ENCODE peak calls at places on chromosomes 4 and X, in five cellular contexts. B, C, U, K and Q are unnamed samples.

GRCh38 chr4:14000091-14000814 is 372.7 kb upstream of the BOD1L1 start:
- DNase-seq in B (no peak), C (no peak), U (no peak), K (no peak), Q (no peak)

GRCh38 chr4:57131849-57132745 is 21.9 kb upstream of the IGFBP7 start:
- DNase-seq in B (no peak), C (no peak), U (no peak), K (no peak), Q (no peak)

GRCh38 chr4:25861951-25862410 is 807 bp downstream of the SEL1L3 start:
- DNase-seq in B (no peak), C (no peak), U (no peak), K (peak; percentile 59), Q (peak; percentile 38)

GRCh38 chr4:75623036-75623435 is 7.3 kb downstream of the CDKL2 start:
- DNase-seq in B (no peak), C (no peak), U (no peak), K (no peak), Q (no peak)

GRCh38 chrX:41553688-41554087 is 106.5 kb downstream of the NYX start:
- DNase-seq in B (no peak), C (no peak), U (no peak), K (no peak), Q (no peak)

GRCh38 chrX:108091878-108092291 is 307 bp downstream of the ATG4A start:
- DNase-seq in B (no peak), C (no peak), U (no peak), K (no peak), Q (peak; percentile 24)

GRCh38 chr4:127479031-127479622 is 153.6 kb upstream of the INTU start:
- DNase-seq in B (no peak), C (no peak), U (no peak), K (peak; percentile 54), Q (no peak)

GRCh38 chr4:168766537-168767316 is 243.3 kb downstream of the CBR4 start:
- DNase-seq in B (no peak), C (no peak), U (no peak), K (no peak), Q (no peak)

GRCh38 chr4:86380176-86380724 is 20.4 kb upstream of the MAPK10 start:
- DNase-seq in B (no peak), C (no peak), U (no peak), K (no peak), Q (no peak)

GRCh38 chr4:101140228-101140627 is 207.1 kb downstream of the PPP3CA start:
- DNase-seq in B (no peak), C (no peak), U (no peak), K (no peak), Q (no peak)

GRCh38 chr4:13541720-13542576 is 2.4 kb downstream of the NKX3-2 start:
- DNase-seq in B (no peak), C (no peak), U (no peak), K (no peak), Q (no peak)

GRCh38 chrX:101262590-101262989 is 28.5 kb downstream of the TAF7L start:
- DNase-seq in B (no peak), C (no peak), U (no peak), K (no peak), Q (no peak)

GRCh38 chrX:134171661-134172587 is 65.1 kb upstream of the CCDC160 start:
- DNase-seq in B (no peak), C (peak; percentile 16), U (no peak), K (no peak), Q (peak; percentile 18)

GRCh38 chr4:158810487-158811215 is 41.8 kb downstream of the FNIP2 start:
- DNase-seq in B (no peak), C (peak; percentile 28), U (peak; percentile 69), K (no peak), Q (peak; percentile 86)

GRCh38 chrX:108439961-108440696 is 491 bp downstream of the COL4A5 start:
- DNase-seq in B (no peak), C (peak; percentile 26), U (peak; percentile 16), K (peak; percentile 32), Q (peak; percentile 17)

GRCh38 chr4:73341454-73341853 is 62.6 kb upstream of the ALB start:
- DNase-seq in B (no peak), C (peak; percentile 25), U (no peak), K (peak; percentile 67), Q (peak; percentile 21)

GRCh38 chr4:55757356-55758024 is 62.1 kb upstream of the EXOC1L start:
- DNase-seq in B (no peak), C (no peak), U (no peak), K (no peak), Q (no peak)

GRCh38 chrX:46376246-46376885 is 168.9 kb downstream of the ZNF674 start:
- DNase-seq in B (no peak), C (no peak), U (no peak), K (peak; percentile 2), Q (no peak)

GRCh38 chrX:56995271-56995994 is at the start of gene SPIN3:
- DNase-seq in B (peak; percentile 77), C (peak; percentile 88), U (peak; percentile 75), K (peak; percentile 85), Q (peak; percentile 88)

GRCh38 chrX:24603191-24603590 is 44.0 kb downstream of the PCYT1B start:
- DNase-seq in B (no peak), C (no peak), U (no peak), K (no peak), Q (no peak)

GRCh38 chr4:10643600-10644425 is 40.8 kb downstream of the CLNK start:
- DNase-seq in B (no peak), C (no peak), U (no peak), K (no peak), Q (no peak)

GRCh38 chrX:41481264-41482109 is 34.3 kb downstream of the NYX start:
- DNase-seq in B (no peak), C (no peak), U (no peak), K (peak; percentile 47), Q (no peak)

GRCh38 chr4:48215977-48216376 is 53.7 kb downstream of the TEC start:
- DNase-seq in B (no peak), C (no peak), U (no peak), K (no peak), Q (no peak)

GRCh38 chr4:87521757-87522374 is 7.3 kb downstream of the SPARCL1 start:
- DNase-seq in B (no peak), C (no peak), U (no peak), K (peak; percentile 46), Q (no peak)

GRCh38 chr4:60088803-60089202 is 1111.3 kb upstream of the ADGRL3 start:
- DNase-seq in B (no peak), C (no peak), U (no peak), K (no peak), Q (no peak)

GRCh38 chr4:1200425-1201035 is 28.1 kb upstream of the SPON2 start:
- DNase-seq in B (peak; percentile 82), C (peak; percentile 81), U (peak; percentile 90), K (peak; percentile 21), Q (peak; percentile 34)

DNA sequence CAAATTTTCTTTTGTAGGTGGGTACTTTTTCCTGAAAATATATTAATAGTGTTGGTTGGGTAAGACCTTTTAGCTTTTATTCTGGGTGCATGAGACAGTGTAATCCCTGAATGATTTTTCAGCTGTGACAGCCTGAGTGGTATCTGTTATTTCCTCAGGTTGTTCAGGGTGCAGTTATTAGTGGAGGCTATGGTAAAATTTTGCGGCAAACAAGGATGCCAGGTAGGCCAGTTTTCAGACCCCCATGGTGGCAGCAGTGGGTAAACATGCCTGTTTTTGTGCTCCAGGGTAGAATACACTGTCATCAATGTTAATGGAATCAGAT is 47.9 kb upstream of the GRID2 start:
- DNase-seq in B (no peak), C (no peak), U (no peak), K (no peak), Q (no peak)
- H3K9me3 ChIP-seq in B (peaks cover 6% of the 10 kb centered on the region), C (no peaks in the 10 kb centered on the region), U (no peaks in the 10 kb centered on the region), K (peaks cover 2% of the 10 kb centered on the region), Q (no peaks in the 10 kb centered on the region)

GRCh38 chr4:183674153-183674552 is 15.1 kb downstream of the TRAPPC11 start:
- DNase-seq in B (no peak), C (no peak), U (no peak), K (no peak), Q (peak; percentile 22)
- H3K36me3 ChIP-seq in B (peaks cover 68% of the 10 kb centered on the region), C (no peaks in the 10 kb centered on the region), U (no peaks in the 10 kb centered on the region), K (peaks cover 49% of the 10 kb centered on the region), Q (peaks cover 35% of the 10 kb centered on the region)

GRCh38 chr4:141411936-141412335 is 191.2 kb downstream of the ZNF330 start:
- DNase-seq in B (no peak), C (no peak), U (no peak), K (no peak), Q (no peak)
- TF ChIP-seq POLR2A in B (no peak), C (no peak), U (no peak), K (no peak), Q (no peak)

GRCh38 chr4:19429684-19430083 is 822.0 kb upstream of the SLIT2 start:
- DNase-seq in B (no peak), C (no peak), U (no peak), K (no peak), Q (no peak)
- H3K9me3 ChIP-seq in B (peaks cover 9% of the 10 kb centered on the region), C (no peaks in the 10 kb centered on the region), U (no peaks in the 10 kb centered on the region), K (no peaks in the 10 kb centered on the region), Q (no peaks in the 10 kb centered on the region)

GRCh38 chr4:2249526-2249991 is 7.6 kb upstream of the HAUS3 start:
- DNase-seq in B (peak; percentile 53), C (no peak), U (no peak), K (no peak), Q (peak; percentile 21)

GRCh38 chr4:2248821-2249261 is 6.9 kb upstream of the HAUS3 start:
- DNase-seq in B (peak; percentile 77), C (no peak), U (no peak), K (no peak), Q (peak; percentile 69)

GRCh38 chr4:2251073-2251794 is 9.3 kb upstream of the HAUS3 start:
- DNase-seq in B (peak; percentile 67), C (no peak), U (no peak), K (no peak), Q (no peak)

GRCh38 chr4:2250764-2251072 is 8.8 kb upstream of the HAUS3 start:
- DNase-seq in B (no peak), C (no peak), U (no peak), K (no peak), Q (no peak)

DNA sequence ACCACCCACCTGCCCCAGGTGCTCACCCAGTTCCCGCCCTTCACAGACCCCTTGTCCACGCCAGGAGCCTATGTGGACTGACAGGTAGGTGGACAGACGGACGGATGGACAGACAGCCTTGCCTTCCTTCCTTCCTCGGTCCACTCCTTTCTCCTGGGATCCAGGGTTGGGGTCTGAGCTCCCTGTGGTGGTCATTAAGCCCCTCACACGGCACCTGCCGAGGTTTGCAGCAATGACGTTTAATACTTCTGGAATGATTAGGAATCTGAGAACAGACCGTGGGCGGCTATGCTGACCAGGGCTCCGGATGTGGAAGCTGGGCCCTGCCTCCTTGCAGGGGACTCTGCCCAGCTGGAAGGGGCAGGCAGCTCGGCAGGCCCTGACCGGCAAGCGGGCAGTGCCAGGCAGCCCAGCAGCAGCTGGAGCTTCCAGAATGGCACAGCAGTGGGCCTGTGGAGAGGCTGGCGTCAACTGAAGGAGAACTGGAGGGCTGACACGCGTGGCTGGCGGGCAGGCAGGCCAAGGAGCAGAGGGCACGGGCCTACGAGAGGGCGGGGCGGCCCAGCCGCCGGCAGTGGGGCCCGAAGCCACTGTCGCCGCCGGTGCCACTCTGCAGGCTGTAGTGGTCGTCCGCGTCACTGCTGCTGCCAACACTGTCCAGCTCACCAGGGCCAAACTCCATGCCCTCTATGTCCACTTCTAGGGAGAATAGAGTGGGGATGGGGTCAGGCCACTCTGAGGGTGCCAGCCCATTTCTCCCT is 8.3 kb upstream of the HAUS3 start:
- DNase-seq in B (peak; percentile 67), C (no peak), U (no peak), K (no peak), Q (peak; percentile 46)
- H3K36me3 ChIP-seq in B (peaks cover 76% of the 10 kb centered on the region), C (no peaks in the 10 kb centered on the region), U (no peaks in the 10 kb centered on the region), K (no peaks in the 10 kb centered on the region), Q (peaks cover 77% of the 10 kb centered on the region)